ENCODE peak calls at places on chromosomes 1 and 21, in six cellular contexts. One of them, this sample, is unnamed.

GRCh38 chr1:24191860-24192259 is 4.8 kb upstream of the IFNLR1 start:
- DNase-seq in A172: peak; percentile 64
- DNase-seq in WTC11: no peak
- DNase-seq in C1 segment of cervical spinal cord: no peak
- DNase-seq in kidney: no peak
- DNase-seq in hepatocyte: peak; percentile 64
- DNase-seq in this sample: peak; percentile 19

GRCh38 chr1:238653693-238654321 is 732.6 kb upstream of the CHRM3 start:
- DNase-seq in A172: peak; percentile 93
- DNase-seq in WTC11: no peak
- DNase-seq in C1 segment of cervical spinal cord: no peak
- DNase-seq in kidney: no peak
- DNase-seq in hepatocyte: no peak
- DNase-seq in this sample: no peak

GRCh38 chr1:238489006-238489405 is 598.3 kb upstream of the ZP4 start:
- DNase-seq in A172: no peak
- DNase-seq in WTC11: no peak
- DNase-seq in C1 segment of cervical spinal cord: no peak
- DNase-seq in kidney: no peak
- DNase-seq in hepatocyte: no peak
- DNase-seq in this sample: no peak

GRCh38 chr1:62912028-62912638 is 128.2 kb downstream of the ATG4C start:
- DNase-seq in A172: peak; percentile 14
- DNase-seq in WTC11: no peak
- DNase-seq in C1 segment of cervical spinal cord: no peak
- DNase-seq in kidney: no peak
- DNase-seq in hepatocyte: peak; percentile 27
- DNase-seq in this sample: peak; percentile 27

GRCh38 chr1:156815307-156815826 is 1.3 kb downstream of the SH2D2A start:
- DNase-seq in A172: peak; percentile 84
- DNase-seq in WTC11: no peak
- DNase-seq in C1 segment of cervical spinal cord: no peak
- DNase-seq in kidney: peak; percentile 83
- DNase-seq in hepatocyte: peak; percentile 43
- DNase-seq in this sample: peak; percentile 30

GRCh38 chr1:62198069-62198780 is 3.6 kb downstream of the L1TD1 start:
- DNase-seq in A172: no peak
- DNase-seq in WTC11: peak; percentile 68
- DNase-seq in C1 segment of cervical spinal cord: no peak
- DNase-seq in kidney: no peak
- DNase-seq in hepatocyte: no peak
- DNase-seq in this sample: no peak

GRCh38 chr1:25481625-25482024 is 50.9 kb downstream of the MACO1 start:
- DNase-seq in A172: no peak
- DNase-seq in WTC11: no peak
- DNase-seq in C1 segment of cervical spinal cord: no peak
- DNase-seq in kidney: no peak
- DNase-seq in hepatocyte: no peak
- DNase-seq in this sample: no peak

GRCh38 chr21:33871171-33871570 is 44.4 kb downstream of the ATP5PO start:
- DNase-seq in A172: no peak
- DNase-seq in WTC11: no peak
- DNase-seq in C1 segment of cervical spinal cord: no peak
- DNase-seq in kidney: no peak
- DNase-seq in hepatocyte: no peak
- DNase-seq in this sample: no peak

GRCh38 chr1:209648931-209649776 is 3.1 kb downstream of the LAMB3 start:
- DNase-seq in A172: peak; percentile 97
- DNase-seq in WTC11: no peak
- DNase-seq in C1 segment of cervical spinal cord: no peak
- DNase-seq in kidney: no peak
- DNase-seq in hepatocyte: peak; percentile 70
- DNase-seq in this sample: peak; percentile 79

GRCh38 chr1:25802915-25803314 is 2.9 kb downstream of the SELENON start:
- DNase-seq in A172: no peak
- DNase-seq in WTC11: no peak
- DNase-seq in C1 segment of cervical spinal cord: no peak
- DNase-seq in kidney: no peak
- DNase-seq in hepatocyte: no peak
- DNase-seq in this sample: no peak